ENCODE peak calls at places on chromosomes 7 and 10, in four cellular contexts. Y, Q, I and J are unnamed samples. For H3K36me3, the result is how much of the 10 kb centered on the place peaks cover.

GRCh38 chr7:6227294-6227846 is 45.1 kb downstream of the CYTH3 start:
- DNase-seq in I (no peak), Q (peak), Y (no peak), J (no peak)

GRCh38 chr10:49761789-49762565 is at the start of gene OGDHL:
- DNase-seq in Y (peak), I (peak), Q (peak), J (no peak)

GRCh38 chr10:117496616-117497028 is 45.9 kb upstream of the EMX2 start:
- DNase-seq in Q (peak), Y (peak), I (peak), J (peak)

GRCh38 chr7:132956556-132956955 is 125.3 kb downstream of the CHCHD3 start:
- DNase-seq in Q (no peak), I (no peak), Y (no peak), J (no peak)

GRCh38 chr7:2109936-2110585 is 122.7 kb downstream of the MAD1L1 start:
- DNase-seq in I (no peak), Y (no peak), Q (peak), J (no peak)

GRCh38 chr7:142319970-142320369 is 62.1 kb upstream of the PRSS58 start:
- DNase-seq in Q (no peak), I (no peak), Y (no peak), J (no peak)

GRCh38 chr7:116702046-116702445 is 30.1 kb downstream of the MET start:
- DNase-seq in I (no peak), Q (no peak), Y (no peak), J (no peak)

GRCh38 chr10:77325233-77325537 is 312.4 kb downstream of the KCNMA1 start:
- DNase-seq in I (no peak), Q (no peak), Y (no peak), J (no peak)

GRCh38 chr7:47100148-47100547 is 481.8 kb downstream of the TNS3 start:
- DNase-seq in Y (no peak), I (no peak), Q (no peak), J (no peak)
- H3K27ac ChIP-seq in Y (no peak), I (no peak), Q (no peak), J (no peak)

GRCh38 chr7:106867641-106868351 is 2.7 kb downstream of the PIK3CG start:
- DNase-seq in Q (no peak), I (no peak), Y (peak), J (peak)

GRCh38 chr7:106864298-106865081 is 592 bp upstream of the PIK3CG start:
- DNase-seq in I (no peak), Y (no peak), Q (no peak), J (no peak)

GRCh38 chr7:106865130-106866115 is at the start of gene PIK3CG:
- DNase-seq in Y (no peak), I (no peak), Q (no peak), J (no peak)

GRCh38 chr7:106868364-106868763 is 3.3 kb downstream of the PIK3CG start:
- DNase-seq in Q (no peak), I (no peak), Y (no peak), J (no peak)

DNA sequence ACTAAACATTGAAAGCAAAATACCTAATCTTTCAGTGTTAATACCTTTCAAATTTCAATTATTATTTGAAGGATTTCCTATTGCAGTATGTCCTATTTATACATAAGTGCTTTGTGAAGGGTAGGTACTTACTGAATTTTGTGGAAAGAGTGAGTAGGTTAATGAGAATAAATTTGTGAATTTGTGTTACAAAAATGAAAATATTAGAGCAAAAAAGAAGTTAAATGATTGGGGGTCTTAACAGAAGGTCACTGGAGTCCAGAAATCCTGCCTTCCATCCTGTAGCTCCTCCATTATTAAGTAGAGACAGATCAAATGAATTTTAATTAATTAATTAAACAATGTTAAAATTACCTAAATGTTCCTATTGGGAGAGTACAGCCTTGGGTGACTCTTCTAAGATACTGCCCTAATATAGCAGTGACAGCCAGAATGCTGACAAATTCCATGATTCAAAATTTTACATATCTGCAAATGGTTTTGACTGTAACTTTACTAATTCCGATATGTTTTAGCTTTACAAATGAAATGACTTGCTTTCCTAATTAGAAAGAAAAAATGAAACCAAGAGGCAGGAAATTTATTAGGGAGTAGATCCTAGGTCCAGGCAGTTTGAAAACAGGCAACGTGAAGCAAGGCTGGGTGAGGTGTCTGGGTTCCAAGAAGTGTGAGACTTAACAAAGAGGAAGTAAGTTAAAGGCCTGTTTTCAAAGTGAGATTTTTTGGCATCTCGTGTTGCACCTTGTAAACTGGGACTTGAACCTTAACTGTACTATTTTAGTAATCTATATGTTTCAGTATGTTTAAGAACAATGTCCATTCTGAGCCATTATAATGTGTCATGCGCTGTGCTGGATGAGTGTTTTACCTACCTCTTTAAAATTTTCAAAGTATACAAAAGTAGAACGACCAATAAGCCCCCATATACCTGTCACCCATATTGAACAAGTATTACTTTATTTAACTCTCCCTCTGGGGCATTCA is 1.5 kb downstream of the PIK3CG start:
- DNase-seq in Q (no peak), I (no peak), Y (no peak), J (no peak)
- H3K4me3 ChIP-seq in Q (no peak), I (no peak), Y (peak), J (no peak)

GRCh38 chr10:26843736-26844135 is 17.0 kb downstream of the ABI1 start:
- DNase-seq in Q (no peak), I (no peak), Y (no peak), J (no peak)

GRCh38 chr10:26844381-26844780 is 16.4 kb downstream of the ABI1 start:
- DNase-seq in Q (no peak), Y (no peak), I (no peak), J (no peak)

GRCh38 chr10:26839966-26840627 is 20.7 kb downstream of the ABI1 start:
- DNase-seq in I (no peak), Y (no peak), Q (peak), J (no peak)

GRCh38 chr10:26841733-26842317 is 18.9 kb downstream of the ABI1 start:
- DNase-seq in Y (no peak), Q (no peak), I (no peak), J (no peak)

GRCh38 chr10:26840938-26841732 is 19.6 kb downstream of the ABI1 start:
- DNase-seq in I (no peak), Y (no peak), Q (no peak), J (no peak)
- H3K36me3 ChIP-seq in I (under half), Y (under half), Q (under half), J (under half)

DNA sequence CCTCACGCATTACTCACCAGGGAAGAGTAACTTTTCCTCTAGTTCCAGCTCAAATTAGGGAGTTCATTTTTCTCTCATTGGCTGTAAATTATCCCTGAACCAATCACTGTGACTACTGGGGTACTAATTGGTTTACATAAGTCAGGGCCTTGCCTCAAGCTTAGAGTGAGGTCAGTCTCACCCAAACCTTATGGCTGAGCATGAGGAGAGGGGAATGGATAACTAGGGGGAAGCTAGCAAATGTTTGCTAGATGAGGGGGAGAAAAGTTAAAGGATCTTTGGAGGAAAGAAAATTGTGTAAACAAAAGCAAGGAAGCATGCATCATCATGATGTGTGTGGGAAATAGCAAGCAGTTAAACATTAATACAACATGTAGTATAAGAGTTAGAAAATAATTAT is 121.9 kb downstream of the BBS9 start:
- DNase-seq in I (no peak), Q (peak), Y (no peak), J (no peak)
- H3K27ac ChIP-seq in I (no peak), Q (no peak), Y (no peak), J (no peak)

GRCh38 chr7:128030263-128030998 is 806 bp downstream of the LRRC4 start:
- DNase-seq in Q (no peak), I (no peak), Y (peak), J (no peak)
- H3K4me3 ChIP-seq in Q (no peak), I (peak), Y (peak), J (peak)

DNA sequence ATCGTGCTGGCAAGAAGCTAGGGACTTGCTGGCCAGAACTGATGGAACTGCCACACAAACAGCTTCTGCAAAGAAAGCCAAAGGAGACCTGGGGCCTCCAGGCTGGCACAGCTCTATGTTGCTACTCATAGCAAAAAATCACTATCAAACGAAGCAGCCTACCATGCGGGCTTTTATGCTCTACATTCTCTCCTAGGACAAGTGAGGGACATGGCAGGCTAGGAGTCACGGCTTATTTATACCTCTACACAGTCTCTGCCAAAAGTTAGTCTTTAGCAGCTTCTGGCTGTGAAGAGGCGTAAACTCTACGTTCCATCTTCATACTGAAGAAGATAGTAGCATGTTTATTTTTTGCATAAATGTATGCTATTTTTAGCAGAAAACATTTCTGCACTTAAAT is 35.4 kb downstream of the CDCA7L start:
- DNase-seq in I (no peak), Q (no peak), Y (no peak), J (no peak)
- H3K36me3 ChIP-seq in I (half or more), Q (under half), Y (half or more), J (under half)

GRCh38 chr10:82397859-82398258 is 522.9 kb downstream of the NRG3 start:
- DNase-seq in Q (no peak), Y (no peak), I (peak), J (no peak)
- H3K27ac ChIP-seq in Q (no peak), Y (no peak), I (no peak), J (no peak)

DNA sequence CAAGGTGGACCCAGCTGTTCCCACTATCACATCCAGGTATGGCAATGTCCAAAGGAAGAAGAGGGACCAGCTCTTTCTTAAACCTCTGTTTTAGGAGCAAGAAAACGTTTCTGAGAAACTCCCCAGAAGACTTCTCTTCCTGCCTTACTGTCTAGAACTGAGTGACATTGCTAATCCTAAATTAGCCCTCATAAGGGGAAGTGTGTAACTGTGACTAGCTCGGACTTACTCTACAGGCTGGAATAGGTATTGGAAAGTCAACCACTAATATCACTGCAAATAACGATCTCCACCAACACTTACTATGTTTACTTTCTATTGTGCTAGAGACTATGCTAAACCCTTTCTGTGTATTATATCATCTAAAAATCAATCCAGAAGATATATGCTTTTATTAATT is 49.9 kb upstream of the RELN start:
- DNase-seq in Q (no peak), I (no peak), Y (no peak), J (no peak)
- H3K4me3 ChIP-seq in Q (no peak), I (no peak), Y (no peak), J (no peak)

DNA sequence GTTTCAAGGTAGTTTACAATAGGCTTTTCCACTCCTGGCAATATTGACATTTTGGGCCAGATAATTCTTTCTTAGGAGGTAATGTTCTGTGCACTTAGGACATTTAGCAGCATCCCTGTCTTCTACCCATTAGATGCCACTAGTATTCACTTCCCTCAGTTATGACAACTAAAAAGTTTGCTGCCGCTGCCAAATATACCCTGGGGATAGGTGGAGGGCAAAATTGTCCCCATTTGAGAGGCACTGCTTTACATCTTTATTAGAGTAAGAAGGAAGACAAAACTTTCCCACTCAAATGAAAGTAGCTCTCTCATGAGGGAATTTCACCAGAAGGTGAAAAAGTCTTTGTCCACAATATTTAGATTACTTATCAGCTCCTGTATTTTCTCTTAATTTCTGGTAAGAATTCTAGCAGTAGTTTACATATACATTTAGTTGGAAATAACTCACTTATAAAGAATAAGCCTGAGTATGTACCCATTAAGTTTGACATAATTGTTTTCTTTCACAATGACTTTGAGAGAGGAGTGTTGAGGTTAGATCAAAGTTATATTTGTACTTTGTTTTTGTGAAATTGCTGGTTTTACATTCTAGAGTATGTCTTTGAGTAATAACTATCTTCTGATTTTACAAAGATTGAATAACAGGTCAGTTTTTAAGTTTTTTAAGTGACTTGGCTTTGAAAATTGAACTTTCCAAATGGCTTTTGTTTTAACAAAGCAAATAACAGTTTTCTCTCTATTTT is 46.0 kb downstream of the HELLS start:
- DNase-seq in Y (no peak), I (no peak), Q (no peak), J (no peak)
- H3K36me3 ChIP-seq in Y (half or more), I (half or more), Q (under half), J (under half)

GRCh38 chr7:128738570-128739047 is 550 bp upstream of the CALU start:
- DNase-seq in I (no peak), Y (no peak), Q (no peak), J (no peak)
- H3K27ac ChIP-seq in I (peak), Y (peak), Q (peak), J (peak)